ENCODE peak calls at places on chromosomes 2 and 18, in ten cellular contexts. W is trophoblast cell; T is stimulated activated CD4-positive, alpha-beta T cell treated with anti-CD3 and anti-CD28 coated beads, Interleukin-15, amount 100 ng/mL, for 24 hours; U is gastrocnemius medialis; I is IMR-90; C is mesendoderm; E is GM03348; N is CD4-positive, alpha-beta T cell; K is HFFc6; A is T-helper 2 cell. O is an unnamed sample.

GRCh38 chr18:31386683-31387082 is 10.1 kb downstream of the DSG4 start:
- DNase-seq in W (no peak), T (no peak), U (no peak), I (no peak), C (no peak), E (no peak), N (no peak), K (no peak), A (no peak), O (no peak)

GRCh38 chr2:216517447-216517846 is 18.8 kb downstream of the RPL37A start:
- DNase-seq in W (no peak), T (no peak), U (no peak), I (no peak), C (no peak), E (no peak), N (no peak), K (no peak), A (no peak), O (no peak)

GRCh38 chr2:156145469-156145868 is 187.1 kb downstream of the NR4A2 start:
- DNase-seq in W (no peak), T (no peak), U (no peak), I (no peak), C (no peak), E (no peak), N (no peak), K (no peak), A (no peak), O (no peak)

GRCh38 chr2:2057125-2057721 is 273.9 kb downstream of the MYT1L start:
- DNase-seq in W (no peak), T (peak), U (peak), I (no peak), C (peak), E (no peak), N (peak), K (no peak), A (peak), O (no peak)

GRCh38 chr2:28810384-28811285 is at the start of gene SPDYA:
- DNase-seq in W (peak), T (peak), U (peak), I (peak), C (peak), E (peak), N (peak), K (peak), A (peak), O (peak)

GRCh38 chr2:70005752-70006446 is 44.5 kb upstream of the ASPRV1 start:
- DNase-seq in W (no peak), T (no peak), U (no peak), I (no peak), C (peak), E (no peak), N (no peak), K (no peak), A (no peak), O (no peak)

GRCh38 chr18:77102246-77103040 is 30.1 kb downstream of the MBP start:
- DNase-seq in W (no peak), T (no peak), U (no peak), I (peak), C (no peak), E (peak), N (no peak), K (peak), A (no peak), O (peak)

GRCh38 chr2:155689791-155690190 is 642.7 kb downstream of the NR4A2 start:
- DNase-seq in W (no peak), T (no peak), U (no peak), I (no peak), C (no peak), E (no peak), N (no peak), K (no peak), A (no peak), O (no peak)

GRCh38 chr2:120930236-120930635 is 194.6 kb downstream of the GLI2 start:
- DNase-seq in W (no peak), T (no peak), U (no peak), I (peak), C (no peak), E (no peak), N (no peak), K (peak), A (no peak), O (no peak)

GRCh38 chr2:68432696-68433658 is 34.1 kb downstream of the FBXO48 start:
- DNase-seq in W (no peak), T (no peak), U (no peak), I (no peak), C (no peak), E (no peak), N (no peak), K (no peak), A (no peak), O (no peak)

O was measured in foreskin fibroblast.